ENCODE peak calls at places on chromosomes 6 and 20, in nine cellular contexts. U is central memory CD8-positive, alpha-beta T cell; N is lower lobe of right lung; M is effector memory CD8-positive, alpha-beta T cell; Z is Panc1; O is Right ventricle myocardium inferior; H is natural killer cell; A is RWPE2; L is stimulated activated effector memory CD8-positive, alpha-beta T cell treated with anti-CD3 and anti-CD28 coated beads, Interleukin-12 subunit alpha, Interleukin-12 subunit beta, amount 100 ng/mL, for 72 hours. G is an unnamed sample.

GRCh38 chr6:17103715-17104114 is 1.9 kb downstream of the STMND1 start:
- ATAC-seq in L (no peak), A (no peak), U (no peak), M (no peak), O (no peak), N (no peak), Z (no peak), H (no peak), G (no peak)

GRCh38 chr6:84638286-84638685 is 126.1 kb downstream of the TBX18 start:
- ATAC-seq in U (no peak), A (no peak), L (no peak), Z (no peak), H (no peak), N (no peak), M (no peak), O (no peak), G (no peak)

GRCh38 chr6:168363811-168364792 is 44.5 kb upstream of the DACT2 start:
- ATAC-seq in O (no peak), A (no peak), M (no peak), Z (no peak), H (no peak), N (no peak), L (no peak), U (no peak), G (no peak)

GRCh38 chr20:33951171-33951570 is 42.5 kb upstream of the RALY start:
- ATAC-seq in L (no peak), H (no peak), U (no peak), M (no peak), Z (no peak), A (no peak), O (no peak), N (no peak), G (no peak)

GRCh38 chr6:119205911-119206617 is 127.6 kb upstream of the FAM184A start:
- ATAC-seq in M (no peak), N (no peak), A (no peak), L (peak), O (no peak), H (no peak), U (no peak), Z (no peak), G (no peak)

GRCh38 chr6:119331676-119332286 is 17.8 kb downstream of the MAN1A1 start:
- ATAC-seq in L (peak), A (no peak), H (no peak), O (no peak), M (no peak), U (no peak), N (no peak), Z (no peak), G (no peak)

GRCh38 chr6:70709826-70710225 is 42.1 kb downstream of the SMAP1 start:
- ATAC-seq in U (no peak), N (no peak), H (no peak), Z (no peak), O (no peak), M (no peak), A (peak), L (peak), G (peak)

GRCh38 chr6:41298785-41299498 is 12.5 kb upstream of the TREM1 start:
- ATAC-seq in L (peak), M (peak), U (peak), N (no peak), Z (no peak), A (no peak), O (no peak), H (peak), G (no peak)

GRCh38 chr6:158226655-158227512 is 58.7 kb downstream of the GTF2H5 start:
- ATAC-seq in L (no peak), O (no peak), U (no peak), N (peak), Z (peak), A (no peak), M (no peak), H (no peak), G (no peak)

GRCh38 chr20:36847009-36847709 is 28.8 kb upstream of the TLDC2 start:
- ATAC-seq in M (no peak), N (peak), U (no peak), Z (peak), O (peak), H (no peak), L (no peak), A (peak), G (no peak)

GRCh38 chr6:79984261-79984660 is 20.2 kb upstream of the TTK start:
- ATAC-seq in N (no peak), A (peak), Z (no peak), H (no peak), U (no peak), L (peak), M (peak), O (no peak), G (peak)

GRCh38 chr20:49140411-49140810 is 47.7 kb downstream of the STAU1 start:
- ATAC-seq in H (no peak), A (no peak), Z (no peak), O (no peak), U (no peak), N (no peak), L (no peak), M (no peak), G (peak)

GRCh38 chr6:43758617-43759050 is 11.4 kb upstream of the VEGFA start:
- ATAC-seq in Z (peak), L (peak), M (no peak), A (no peak), H (no peak), N (peak), U (no peak), O (peak), G (peak)

GRCh38 chr6:117533775-117534174 is 51.3 kb downstream of the DCBLD1 start:
- ATAC-seq in Z (no peak), L (no peak), H (no peak), A (no peak), N (no peak), O (no peak), U (no peak), M (no peak), G (no peak)